ENCODE peak calls at places on chromosomes 12 and 14, in five cellular contexts. M is colonic mucosa, J is adrenal gland, S is DND-41, F is breast epithelium. L is an unnamed sample. For H3K36me3, the result is how much of the 10 kb centered on the place peaks cover.

GRCh38 chr12:108702534-108702933 is 28.8 kb downstream of the CORO1C start:
- DNase-seq in J (no peak), S (no peak), F (no peak), M (no peak), L (no peak)

GRCh38 chr14:78162202-78162601 is 8.0 kb upstream of the NRXN3 start:
- DNase-seq in M (no peak), F (no peak), J (no peak), S (no peak), L (no peak)

GRCh38 chr14:69288001-69288771 is 28.2 kb downstream of the GALNT16 start:
- DNase-seq in F (peak), S (no peak), M (peak), J (peak), L (no peak)

GRCh38 chr12:28409892-28410291 is 219.6 kb downstream of the CCDC91 start:
- DNase-seq in M (no peak), F (no peak), J (no peak), S (no peak), L (no peak)

GRCh38 chr14:33914676-33915516 is 36.0 kb downstream of the EGLN3 start:
- DNase-seq in M (no peak), F (no peak), J (no peak), S (no peak), L (no peak)

GRCh38 chr12:26274441-26275312 is 79.3 kb downstream of the SSPN start:
- DNase-seq in F (peak), J (peak), M (peak), S (no peak), L (peak)

GRCh38 chr12:42905419-42905705 is 315.8 kb upstream of the PRICKLE1 start:
- DNase-seq in M (no peak), F (no peak), S (no peak), J (no peak), L (no peak)

GRCh38 chr14:69772082-69773017 is 5.4 kb downstream of the SRSF5 start:
- DNase-seq in M (no peak), S (no peak), J (no peak), F (no peak), L (no peak)

GRCh38 chr14:96832351-96832750 is 35.2 kb downstream of the VRK1 start:
- DNase-seq in M (no peak), S (no peak), J (no peak), F (no peak), L (no peak)

GRCh38 chr14:19974844-19975243 is 547 bp upstream of the OR4K15 start:
- DNase-seq in M (no peak), F (no peak), J (no peak), S (peak), L (no peak)

GRCh38 chr12:11651785-11652184 is 2.3 kb downstream of the ETV6 start:
- DNase-seq in F (no peak), J (no peak), M (no peak), S (peak), L (no peak)

GRCh38 chr14:103030741-103031565 is 26.4 kb downstream of the CDC42BPB start:
- DNase-seq in S (no peak), F (no peak), M (no peak), J (no peak), L (no peak)

GRCh38 chr14:77139022-77139421 is 2.6 kb downstream of the ZDHHC22 start:
- DNase-seq in F (no peak), M (no peak), S (no peak), J (no peak), L (no peak)

GRCh38 chr12:13097526-13097925 is 5.9 kb downstream of the GSG1 start:
- DNase-seq in S (no peak), J (no peak), M (no peak), F (no peak), L (no peak)

GRCh38 chr14:39043352-39043943 is 59.6 kb downstream of the SEC23A start:
- DNase-seq in M (no peak), S (no peak), F (no peak), J (no peak), L (no peak)
- H3K36me3 ChIP-seq in M (under half), S (half or more), F (under half), J (half or more), L (under half)

GRCh38 chr14:90438841-90439240 is 42.0 kb downstream of the CALM1 start:
- DNase-seq in S (no peak), M (no peak), F (no peak), J (no peak), L (no peak)
- TF ChIP-seq CTCF in S (no peak), M (no peak), F (no peak), J (no peak), L (no peak)

GRCh38 chr14:21238823-21239518 is 30.3 kb downstream of the HNRNPC start:
- DNase-seq in F (no peak), S (no peak), J (no peak), M (no peak), L (no peak)
- H3K36me3 ChIP-seq in F (under half), S (half or more), J (under half), M (under half), L (under half)

DNA sequence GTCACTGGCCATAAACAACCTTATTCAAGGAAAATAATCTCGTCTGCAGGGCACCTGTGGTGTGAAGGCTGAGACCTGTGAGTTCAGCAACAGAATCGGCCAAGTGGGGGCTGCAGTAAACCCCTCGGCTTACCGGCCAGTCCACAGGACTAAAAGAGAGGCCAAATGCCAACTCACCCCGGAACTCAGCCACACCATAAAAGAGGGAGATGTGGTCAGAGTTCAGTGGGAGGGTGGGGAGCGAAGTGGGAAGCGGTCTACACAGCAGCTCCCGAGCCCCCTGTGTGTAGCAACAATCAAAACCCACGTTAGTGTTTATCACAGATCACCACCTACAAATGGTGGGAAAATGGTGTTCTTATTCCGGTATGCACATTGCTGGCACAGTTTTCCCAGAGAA is 153.0 kb downstream of the PIWIL1 start:
- DNase-seq in S (no peak), J (no peak), M (no peak), F (no peak), L (no peak)
- TF ChIP-seq CTCF in S (no peak), J (no peak), M (no peak), F (no peak), L (no peak)

GRCh38 chr14:52002542-52002941 is 13.2 kb downstream of the RTRAF start:
- DNase-seq in M (no peak), S (no peak), J (no peak), F (no peak), L (no peak)
- H3K36me3 ChIP-seq in M (under half), S (half or more), J (half or more), F (under half), L (under half)

GRCh38 chr12:6667559-6668210 is 4.8 kb upstream of the ING4 start:
- DNase-seq in S (no peak), F (no peak), J (no peak), M (no peak), L (no peak)
- TF ChIP-seq CTCF in S (peak), F (no peak), J (no peak), M (peak), L (no peak)

DNA sequence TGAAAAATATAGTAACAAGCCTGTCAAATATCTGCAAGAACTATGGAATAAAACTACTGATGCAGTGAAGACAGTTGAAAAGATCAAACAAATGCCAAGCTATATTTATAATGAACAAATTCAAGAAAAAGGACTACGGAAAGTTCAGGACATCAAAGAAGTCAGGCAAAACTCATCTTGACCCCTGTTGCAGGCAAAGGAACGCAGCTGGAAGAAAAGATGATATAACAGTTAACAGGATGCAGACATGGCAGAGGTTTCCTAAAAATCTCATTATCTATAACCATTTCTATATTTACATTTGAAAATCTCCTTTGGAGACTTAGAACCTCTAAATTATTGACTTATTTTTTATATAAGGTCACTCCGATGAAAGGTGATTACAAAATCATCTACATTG is 34.1 kb downstream of the MDM2 start:
- DNase-seq in J (no peak), M (no peak), F (no peak), S (no peak), L (no peak)
- H3K36me3 ChIP-seq in J (half or more), M (under half), F (under half), S (half or more), L (under half)

GRCh38 chr12:54631988-54632728 is 2.5 kb downstream of the LACRT start:
- DNase-seq in F (no peak), S (no peak), J (no peak), M (no peak), L (no peak)
- TF ChIP-seq CTCF in F (no peak), S (peak), J (no peak), M (no peak), L (no peak)

GRCh38 chr12:100393202-100393601 is 36.3 kb downstream of the SLC17A8 start:
- DNase-seq in F (no peak), J (no peak), S (no peak), M (no peak), L (no peak)
- H3K36me3 ChIP-seq in F (under half), J (under half), S (under half), M (under half), L (under half)

L was measured in thoracic aorta.